ENCODE peak calls at places on chromosomes 6 and 20, in six cellular contexts. One of them, this sample, is unnamed.

GRCh38 chr20:60820918-60821317 is 431.1 kb upstream of the CDH4 start:
- DNase-seq in cardiac muscle cell: no peak
- DNase-seq in spleen: no peak
- DNase-seq in suprapubic skin: no peak
- DNase-seq in colonic mucosa: no peak
- DNase-seq in adrenal gland: no peak
- DNase-seq in this sample: no peak

GRCh38 chr6:35096129-35096852 is 44.8 kb downstream of the TCP11 start:
- DNase-seq in cardiac muscle cell: peak
- DNase-seq in spleen: no peak
- DNase-seq in suprapubic skin: no peak
- DNase-seq in adrenal gland: no peak
- DNase-seq in colonic mucosa: peak
- DNase-seq in this sample: no peak

GRCh38 chr6:143953922-143954321 is 54.1 kb downstream of the PLAGL1 start:
- DNase-seq in cardiac muscle cell: no peak
- DNase-seq in adrenal gland: no peak
- DNase-seq in spleen: no peak
- DNase-seq in suprapubic skin: no peak
- DNase-seq in colonic mucosa: no peak
- DNase-seq in this sample: no peak

GRCh38 chr20:35828434-35828833 is 56.6 kb downstream of the PHF20 start:
- DNase-seq in colonic mucosa: no peak
- DNase-seq in cardiac muscle cell: no peak
- DNase-seq in suprapubic skin: no peak
- DNase-seq in spleen: no peak
- DNase-seq in adrenal gland: peak
- DNase-seq in this sample: no peak

GRCh38 chr20:58697201-58697866 is 4.7 kb downstream of the NPEPL1 start:
- DNase-seq in colonic mucosa: no peak
- DNase-seq in spleen: peak
- DNase-seq in adrenal gland: no peak
- DNase-seq in cardiac muscle cell: no peak
- DNase-seq in suprapubic skin: no peak
- DNase-seq in this sample: peak

GRCh38 chr20:29298759-29299613 is 1958.5 kb upstream of the DEFB115 start:
- DNase-seq in adrenal gland: no peak
- DNase-seq in cardiac muscle cell: peak
- DNase-seq in colonic mucosa: no peak
- DNase-seq in spleen: no peak
- DNase-seq in suprapubic skin: no peak
- DNase-seq in this sample: no peak

GRCh38 chr6:3385660-3386151 is 71.1 kb downstream of the SLC22A23 start:
- DNase-seq in cardiac muscle cell: no peak
- DNase-seq in colonic mucosa: no peak
- DNase-seq in spleen: no peak
- DNase-seq in adrenal gland: no peak
- DNase-seq in suprapubic skin: no peak
- DNase-seq in this sample: peak

GRCh38 chr20:38623061-38623460 is 21.5 kb downstream of the ARHGAP40 start:
- DNase-seq in suprapubic skin: no peak
- DNase-seq in colonic mucosa: no peak
- DNase-seq in spleen: no peak
- DNase-seq in adrenal gland: no peak
- DNase-seq in cardiac muscle cell: no peak
- DNase-seq in this sample: no peak

GRCh38 chr6:169106176-169106575 is 147.5 kb downstream of the THBS2 start:
- DNase-seq in suprapubic skin: no peak
- DNase-seq in spleen: no peak
- DNase-seq in adrenal gland: no peak
- DNase-seq in cardiac muscle cell: peak
- DNase-seq in colonic mucosa: no peak
- DNase-seq in this sample: no peak

DNA sequence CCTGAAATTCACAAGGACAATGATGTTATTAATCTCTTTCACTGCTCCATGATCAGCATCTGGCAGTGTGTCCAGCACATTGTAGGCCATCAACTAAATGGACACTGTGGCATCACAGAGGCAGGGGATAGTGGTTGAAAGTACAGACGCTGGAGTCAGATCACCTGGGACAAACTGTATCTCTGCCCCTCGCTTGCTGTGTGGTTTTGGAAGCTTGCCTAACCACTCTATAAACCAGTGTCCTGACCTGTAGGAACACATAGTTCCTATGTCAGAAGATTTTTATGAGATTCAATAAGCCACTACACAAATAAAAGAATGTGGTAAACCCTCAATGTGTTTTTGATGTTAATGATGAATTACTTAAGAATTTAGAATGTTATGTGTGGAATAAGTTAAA is 219.3 kb upstream of the RNF217 start:
- DNase-seq in adrenal gland: no peak
- DNase-seq in suprapubic skin: no peak
- DNase-seq in colonic mucosa: no peak
- DNase-seq in spleen: no peak
- DNase-seq in cardiac muscle cell: no peak
- DNase-seq in this sample: no peak
- H3K27ac ChIP-seq in adrenal gland: no peak
- H3K27ac ChIP-seq in suprapubic skin: no peak
- H3K27ac ChIP-seq in colonic mucosa: no peak
- H3K27ac ChIP-seq in spleen: no peak
- H3K27ac ChIP-seq in cardiac muscle cell: no peak
- H3K27ac ChIP-seq in this sample: no peak

DNA sequence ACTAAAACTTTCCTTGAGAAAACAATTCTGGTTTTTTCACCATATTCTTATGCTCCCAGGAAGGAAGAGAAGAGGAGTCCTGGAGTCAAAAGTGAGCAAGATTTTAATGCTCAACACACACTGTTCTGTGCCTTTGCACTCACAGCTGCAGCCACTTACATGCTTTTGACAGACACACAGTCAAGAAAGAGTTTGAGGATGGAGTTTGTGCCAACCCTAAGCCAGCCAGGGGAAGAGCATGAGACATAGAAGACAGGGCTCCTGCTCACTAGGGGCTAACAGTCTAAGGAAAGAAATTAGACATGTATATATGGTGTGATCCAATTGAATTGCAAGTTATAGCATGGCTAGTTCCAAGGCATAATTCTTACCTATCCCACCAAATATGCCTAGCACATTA is 37.1 kb upstream of the IL17A start:
- DNase-seq in cardiac muscle cell: no peak
- DNase-seq in suprapubic skin: no peak
- DNase-seq in adrenal gland: no peak
- DNase-seq in colonic mucosa: no peak
- DNase-seq in spleen: no peak
- DNase-seq in this sample: no peak
- H3K27ac ChIP-seq in cardiac muscle cell: no peak
- H3K27ac ChIP-seq in suprapubic skin: no peak
- H3K27ac ChIP-seq in adrenal gland: no peak
- H3K27ac ChIP-seq in colonic mucosa: no peak
- H3K27ac ChIP-seq in spleen: no peak
- H3K27ac ChIP-seq in this sample: no peak

DNA sequence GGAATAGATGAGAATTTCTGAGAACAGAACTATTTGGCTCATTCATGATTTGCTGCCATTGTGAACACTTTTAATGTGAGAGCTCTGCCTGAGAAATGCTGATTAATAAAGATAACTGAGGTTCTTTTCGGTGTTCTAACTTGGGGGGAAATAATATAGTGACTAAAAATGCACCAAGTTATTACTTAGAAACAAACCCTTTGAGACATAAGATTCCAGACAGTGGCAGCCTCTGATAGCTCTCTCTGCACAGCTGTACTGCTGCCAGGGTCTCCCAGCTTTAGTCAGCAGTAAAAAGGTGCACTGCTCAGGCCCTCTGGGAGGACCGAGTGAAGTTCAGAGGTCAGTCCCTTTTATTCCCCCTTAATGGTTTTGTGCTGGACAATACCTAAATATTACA is 2.5 kb upstream of the PRDM1 start:
- DNase-seq in cardiac muscle cell: no peak
- DNase-seq in spleen: no peak
- DNase-seq in colonic mucosa: no peak
- DNase-seq in adrenal gland: no peak
- DNase-seq in suprapubic skin: no peak
- DNase-seq in this sample: no peak
- H3K27ac ChIP-seq in cardiac muscle cell: no peak
- H3K27ac ChIP-seq in spleen: no peak
- H3K27ac ChIP-seq in colonic mucosa: no peak
- H3K27ac ChIP-seq in adrenal gland: no peak
- H3K27ac ChIP-seq in suprapubic skin: no peak
- H3K27ac ChIP-seq in this sample: no peak

DNA sequence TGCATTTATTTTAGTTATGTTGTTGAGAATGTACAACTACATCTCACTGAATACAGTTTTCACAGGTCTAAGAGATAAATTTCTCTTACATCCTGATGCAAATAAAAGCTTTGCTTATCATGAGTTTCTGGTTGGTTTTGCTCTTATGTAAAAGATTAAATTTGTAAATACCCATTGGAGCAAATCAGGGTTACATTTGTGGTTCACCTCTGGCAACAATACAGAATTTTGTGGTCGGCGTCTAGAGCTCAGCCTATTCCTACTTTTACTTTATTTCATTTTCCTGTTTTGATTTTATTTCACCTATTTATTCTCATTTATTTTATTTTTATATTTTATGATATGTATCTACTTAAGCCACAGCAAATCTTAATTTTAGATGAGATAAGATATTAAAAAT is 271.9 kb upstream of the MARCKS start:
- DNase-seq in cardiac muscle cell: peak
- DNase-seq in adrenal gland: no peak
- DNase-seq in colonic mucosa: no peak
- DNase-seq in suprapubic skin: no peak
- DNase-seq in spleen: no peak
- DNase-seq in this sample: no peak
- H3K27ac ChIP-seq in cardiac muscle cell: no peak
- H3K27ac ChIP-seq in adrenal gland: no peak
- H3K27ac ChIP-seq in colonic mucosa: no peak
- H3K27ac ChIP-seq in suprapubic skin: no peak
- H3K27ac ChIP-seq in spleen: no peak
- H3K27ac ChIP-seq in this sample: no peak

GRCh38 chr6:119027465-119027864 is 51.0 kb downstream of the FAM184A start:
- DNase-seq in spleen: no peak
- DNase-seq in colonic mucosa: no peak
- DNase-seq in adrenal gland: no peak
- DNase-seq in cardiac muscle cell: no peak
- DNase-seq in suprapubic skin: no peak
- DNase-seq in this sample: no peak
- H3K27ac ChIP-seq in spleen: no peak
- H3K27ac ChIP-seq in colonic mucosa: no peak
- H3K27ac ChIP-seq in adrenal gland: no peak
- H3K27ac ChIP-seq in cardiac muscle cell: no peak
- H3K27ac ChIP-seq in suprapubic skin: no peak
- H3K27ac ChIP-seq in this sample: no peak

DNA sequence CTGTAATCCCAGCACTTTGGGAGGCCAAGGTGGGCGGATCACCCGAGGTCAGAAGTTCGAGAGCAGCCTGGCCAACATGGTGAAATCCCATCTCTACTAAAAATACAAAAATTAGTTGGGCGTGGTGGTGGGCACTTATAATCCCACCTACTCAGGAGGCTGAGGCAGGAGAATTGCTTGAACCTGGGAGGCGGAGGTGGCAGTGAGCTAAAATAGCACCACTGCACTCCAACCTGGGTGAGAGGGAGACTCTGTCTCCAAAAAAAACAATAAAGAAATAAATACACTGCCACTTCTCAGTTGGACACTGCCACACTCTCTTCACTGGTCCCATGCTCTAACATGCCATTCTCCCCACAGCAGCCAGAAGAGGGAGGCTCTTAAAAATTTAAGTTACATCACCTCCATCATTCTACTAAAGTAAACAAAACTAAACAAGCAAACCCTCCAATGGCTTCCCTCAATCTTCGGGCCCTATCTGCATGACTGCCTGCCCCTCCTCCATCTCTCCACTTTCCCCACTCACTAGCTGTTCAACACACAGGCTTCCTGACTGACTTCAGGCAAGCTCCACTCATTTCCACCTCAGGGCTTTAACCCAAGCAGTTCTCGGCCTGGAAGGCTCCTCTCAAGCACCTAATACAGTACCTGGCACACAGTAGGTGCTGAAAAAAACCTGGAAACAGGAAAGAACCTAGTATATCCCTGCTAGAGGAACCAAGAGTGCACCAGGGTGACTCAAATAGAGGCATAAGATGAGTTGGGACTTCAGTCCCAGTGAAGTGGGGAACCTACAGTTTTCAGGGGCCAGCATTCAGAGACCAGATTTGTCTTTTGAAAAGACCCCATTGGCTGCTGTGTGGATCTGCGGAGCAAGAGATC is 3.0 kb downstream of the AHCY start:
- DNase-seq in cardiac muscle cell: no peak
- DNase-seq in suprapubic skin: no peak
- DNase-seq in adrenal gland: no peak
- DNase-seq in spleen: no peak
- DNase-seq in colonic mucosa: no peak
- DNase-seq in this sample: no peak
- H3K27ac ChIP-seq in cardiac muscle cell: peak
- H3K27ac ChIP-seq in suprapubic skin: no peak
- H3K27ac ChIP-seq in adrenal gland: no peak
- H3K27ac ChIP-seq in spleen: no peak
- H3K27ac ChIP-seq in colonic mucosa: no peak
- H3K27ac ChIP-seq in this sample: no peak

GRCh38 chr6:22892452-22892851 is 323.1 kb downstream of the HDGFL1 start:
- DNase-seq in cardiac muscle cell: peak
- DNase-seq in colonic mucosa: no peak
- DNase-seq in suprapubic skin: no peak
- DNase-seq in spleen: no peak
- DNase-seq in adrenal gland: no peak
- DNase-seq in this sample: no peak
- H3K27ac ChIP-seq in cardiac muscle cell: no peak
- H3K27ac ChIP-seq in colonic mucosa: no peak
- H3K27ac ChIP-seq in suprapubic skin: peak
- H3K27ac ChIP-seq in spleen: no peak
- H3K27ac ChIP-seq in adrenal gland: no peak
- H3K27ac ChIP-seq in this sample: peak

DNA sequence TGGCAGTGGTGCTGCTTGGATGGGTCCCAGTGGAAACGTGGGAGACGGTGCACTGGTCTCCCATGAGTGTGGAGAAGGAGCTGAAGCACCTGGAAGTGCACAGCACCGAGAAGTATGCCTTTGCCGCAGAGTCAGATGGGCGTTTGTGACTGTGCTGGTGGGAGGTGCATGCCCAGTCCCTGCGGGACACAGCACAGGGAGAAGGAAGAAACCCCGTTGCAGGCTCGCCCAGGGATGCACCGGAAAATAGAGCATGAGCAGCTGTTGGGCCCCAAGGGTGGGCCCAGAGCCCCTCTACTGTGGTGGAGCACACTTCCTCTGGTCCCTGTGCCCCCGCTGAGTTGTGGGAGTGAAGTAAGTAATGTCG is 19.3 kb upstream of the RGS17 start:
- DNase-seq in cardiac muscle cell: no peak
- DNase-seq in suprapubic skin: no peak
- DNase-seq in spleen: no peak
- DNase-seq in colonic mucosa: no peak
- DNase-seq in adrenal gland: no peak
- DNase-seq in this sample: no peak
- H3K27ac ChIP-seq in cardiac muscle cell: no peak
- H3K27ac ChIP-seq in suprapubic skin: no peak
- H3K27ac ChIP-seq in spleen: no peak
- H3K27ac ChIP-seq in colonic mucosa: no peak
- H3K27ac ChIP-seq in adrenal gland: no peak
- H3K27ac ChIP-seq in this sample: no peak

This sample was measured in aorta.